ENCODE peak calls at places on chromosomes 3 and 15, in nine cellular contexts. One of them, this sample, is unnamed.

GRCh38 chr3:34072297-34072696 is 273.9 kb downstream of the PDCD6IP start:
- DNase-seq in IMR-90: no peak
- DNase-seq in upper lobe of right lung: no peak
- DNase-seq in esophagus squamous epithelium: no peak
- DNase-seq in mammary epithelial cell: no peak
- DNase-seq in transverse colon: no peak
- DNase-seq in mesenchymal stem cell: peak; percentile 22
- DNase-seq in sigmoid colon: no peak
- DNase-seq in CD4-positive, CD25-positive, alpha-beta regulatory T cell: no peak
- DNase-seq in this sample: no peak

GRCh38 chr3:112568642-112569041 is 6.8 kb downstream of the SLC35A5 start:
- DNase-seq in IMR-90: peak; percentile 21
- DNase-seq in upper lobe of right lung: no peak
- DNase-seq in esophagus squamous epithelium: no peak
- DNase-seq in mammary epithelial cell: peak; percentile 54
- DNase-seq in transverse colon: no peak
- DNase-seq in mesenchymal stem cell: no peak
- DNase-seq in sigmoid colon: no peak
- DNase-seq in CD4-positive, CD25-positive, alpha-beta regulatory T cell: no peak
- DNase-seq in this sample: no peak

GRCh38 chr15:63027646-63028045 is 14.9 kb upstream of the TPM1 start:
- DNase-seq in IMR-90: no peak
- DNase-seq in upper lobe of right lung: no peak
- DNase-seq in esophagus squamous epithelium: no peak
- DNase-seq in mammary epithelial cell: no peak
- DNase-seq in transverse colon: no peak
- DNase-seq in mesenchymal stem cell: no peak
- DNase-seq in sigmoid colon: no peak
- DNase-seq in CD4-positive, CD25-positive, alpha-beta regulatory T cell: no peak
- DNase-seq in this sample: no peak

GRCh38 chr3:23712656-23713559 is 92.8 kb upstream of the UBE2E1 start:
- DNase-seq in IMR-90: peak; percentile 96
- DNase-seq in upper lobe of right lung: no peak
- DNase-seq in esophagus squamous epithelium: no peak
- DNase-seq in mammary epithelial cell: peak; percentile 25
- DNase-seq in transverse colon: peak; percentile 16
- DNase-seq in mesenchymal stem cell: peak; percentile 92
- DNase-seq in sigmoid colon: peak; percentile 83
- DNase-seq in CD4-positive, CD25-positive, alpha-beta regulatory T cell: no peak
- DNase-seq in this sample: no peak

GRCh38 chr15:70281811-70282307 is 184.1 kb upstream of the TLE3 start:
- DNase-seq in IMR-90: peak; percentile 66
- DNase-seq in upper lobe of right lung: peak; percentile 21
- DNase-seq in esophagus squamous epithelium: no peak
- DNase-seq in mammary epithelial cell: peak; percentile 57
- DNase-seq in transverse colon: no peak
- DNase-seq in mesenchymal stem cell: peak; percentile 28
- DNase-seq in sigmoid colon: no peak
- DNase-seq in CD4-positive, CD25-positive, alpha-beta regulatory T cell: peak; percentile 50
- DNase-seq in this sample: no peak

GRCh38 chr3:148866261-148866660 is 1.2 kb downstream of the CPA3 start:
- DNase-seq in IMR-90: peak; percentile 69
- DNase-seq in upper lobe of right lung: no peak
- DNase-seq in esophagus squamous epithelium: no peak
- DNase-seq in mammary epithelial cell: no peak
- DNase-seq in transverse colon: no peak
- DNase-seq in mesenchymal stem cell: peak; percentile 25
- DNase-seq in sigmoid colon: no peak
- DNase-seq in CD4-positive, CD25-positive, alpha-beta regulatory T cell: no peak
- DNase-seq in this sample: no peak

GRCh38 chr15:99996667-99997066 is 263.4 kb upstream of the LYSMD4 start:
- DNase-seq in IMR-90: no peak
- DNase-seq in upper lobe of right lung: no peak
- DNase-seq in esophagus squamous epithelium: no peak
- DNase-seq in mammary epithelial cell: no peak
- DNase-seq in transverse colon: no peak
- DNase-seq in mesenchymal stem cell: no peak
- DNase-seq in sigmoid colon: no peak
- DNase-seq in CD4-positive, CD25-positive, alpha-beta regulatory T cell: no peak
- DNase-seq in this sample: no peak

GRCh38 chr3:100023150-100023549 is 91.2 kb downstream of the FILIP1L start:
- DNase-seq in IMR-90: peak; percentile 14
- DNase-seq in upper lobe of right lung: no peak
- DNase-seq in esophagus squamous epithelium: no peak
- DNase-seq in mammary epithelial cell: peak; percentile 43
- DNase-seq in transverse colon: no peak
- DNase-seq in mesenchymal stem cell: no peak
- DNase-seq in sigmoid colon: no peak
- DNase-seq in CD4-positive, CD25-positive, alpha-beta regulatory T cell: no peak
- DNase-seq in this sample: no peak

GRCh38 chr15:63857459-63857856 is 23.7 kb upstream of the HERC1 start:
- DNase-seq in IMR-90: no peak
- DNase-seq in upper lobe of right lung: no peak
- DNase-seq in esophagus squamous epithelium: no peak
- DNase-seq in mammary epithelial cell: no peak
- DNase-seq in transverse colon: no peak
- DNase-seq in mesenchymal stem cell: no peak
- DNase-seq in sigmoid colon: peak; percentile 67
- DNase-seq in CD4-positive, CD25-positive, alpha-beta regulatory T cell: no peak
- DNase-seq in this sample: no peak

GRCh38 chr3:100455841-100456550 is 36.4 kb upstream of the TMEM45A start:
- DNase-seq in IMR-90: no peak
- DNase-seq in upper lobe of right lung: no peak
- DNase-seq in esophagus squamous epithelium: no peak
- DNase-seq in mammary epithelial cell: no peak
- DNase-seq in transverse colon: no peak
- DNase-seq in mesenchymal stem cell: no peak
- DNase-seq in sigmoid colon: no peak
- DNase-seq in CD4-positive, CD25-positive, alpha-beta regulatory T cell: no peak
- DNase-seq in this sample: no peak

GRCh38 chr3:10164546-10165393 is at the start of gene IRAK2:
- DNase-seq in IMR-90: peak; percentile 50
- DNase-seq in upper lobe of right lung: peak; percentile 91
- DNase-seq in esophagus squamous epithelium: no peak
- DNase-seq in mammary epithelial cell: peak; percentile 49
- DNase-seq in transverse colon: peak; percentile 80
- DNase-seq in mesenchymal stem cell: peak; percentile 80
- DNase-seq in sigmoid colon: peak; percentile 90
- DNase-seq in CD4-positive, CD25-positive, alpha-beta regulatory T cell: peak; percentile 55
- DNase-seq in this sample: peak; percentile 45

GRCh38 chr3:39147711-39148115 is 5.7 kb downstream of the CSRNP1 start:
- DNase-seq in IMR-90: peak; percentile 55
- DNase-seq in upper lobe of right lung: no peak
- DNase-seq in esophagus squamous epithelium: no peak
- DNase-seq in mammary epithelial cell: no peak
- DNase-seq in transverse colon: peak; percentile 65
- DNase-seq in mesenchymal stem cell: no peak
- DNase-seq in sigmoid colon: no peak
- DNase-seq in CD4-positive, CD25-positive, alpha-beta regulatory T cell: peak; percentile 79
- DNase-seq in this sample: no peak

GRCh38 chr15:101001056-101001455 is 81.9 kb downstream of the LRRK1 start:
- DNase-seq in IMR-90: no peak
- DNase-seq in upper lobe of right lung: no peak
- DNase-seq in esophagus squamous epithelium: no peak
- DNase-seq in mammary epithelial cell: no peak
- DNase-seq in transverse colon: peak; percentile 2
- DNase-seq in mesenchymal stem cell: no peak
- DNase-seq in sigmoid colon: no peak
- DNase-seq in CD4-positive, CD25-positive, alpha-beta regulatory T cell: no peak
- DNase-seq in this sample: no peak

GRCh38 chr3:189304465-189305341 is 132.9 kb downstream of the TPRG1 start:
- DNase-seq in IMR-90: no peak
- DNase-seq in upper lobe of right lung: peak; percentile 67
- DNase-seq in esophagus squamous epithelium: no peak
- DNase-seq in mammary epithelial cell: peak; percentile 90
- DNase-seq in transverse colon: peak; percentile 74
- DNase-seq in mesenchymal stem cell: peak; percentile 9
- DNase-seq in sigmoid colon: no peak
- DNase-seq in CD4-positive, CD25-positive, alpha-beta regulatory T cell: no peak
- DNase-seq in this sample: no peak

GRCh38 chr15:68930268-68931022 is at the start of gene SPESP1:
- DNase-seq in IMR-90: peak; percentile 62
- DNase-seq in upper lobe of right lung: peak; percentile 77
- DNase-seq in esophagus squamous epithelium: no peak
- DNase-seq in mammary epithelial cell: no peak
- DNase-seq in transverse colon: peak; percentile 56
- DNase-seq in mesenchymal stem cell: no peak
- DNase-seq in sigmoid colon: peak; percentile 80
- DNase-seq in CD4-positive, CD25-positive, alpha-beta regulatory T cell: peak; percentile 13
- DNase-seq in this sample: peak; percentile 10

GRCh38 chr15:80492874-80493273 is 88.7 kb downstream of the ARNT2 start:
- DNase-seq in IMR-90: no peak
- DNase-seq in upper lobe of right lung: no peak
- DNase-seq in esophagus squamous epithelium: no peak
- DNase-seq in mammary epithelial cell: no peak
- DNase-seq in transverse colon: no peak
- DNase-seq in mesenchymal stem cell: no peak
- DNase-seq in sigmoid colon: no peak
- DNase-seq in CD4-positive, CD25-positive, alpha-beta regulatory T cell: no peak
- DNase-seq in this sample: no peak

GRCh38 chr3:31968927-31969418 is 12.1 kb downstream of the OSBPL10 start:
- DNase-seq in IMR-90: peak; percentile 93
- DNase-seq in upper lobe of right lung: no peak
- DNase-seq in esophagus squamous epithelium: no peak
- DNase-seq in mammary epithelial cell: peak; percentile 97
- DNase-seq in transverse colon: no peak
- DNase-seq in mesenchymal stem cell: peak; percentile 90
- DNase-seq in sigmoid colon: no peak
- DNase-seq in CD4-positive, CD25-positive, alpha-beta regulatory T cell: no peak
- DNase-seq in this sample: no peak

DNA sequence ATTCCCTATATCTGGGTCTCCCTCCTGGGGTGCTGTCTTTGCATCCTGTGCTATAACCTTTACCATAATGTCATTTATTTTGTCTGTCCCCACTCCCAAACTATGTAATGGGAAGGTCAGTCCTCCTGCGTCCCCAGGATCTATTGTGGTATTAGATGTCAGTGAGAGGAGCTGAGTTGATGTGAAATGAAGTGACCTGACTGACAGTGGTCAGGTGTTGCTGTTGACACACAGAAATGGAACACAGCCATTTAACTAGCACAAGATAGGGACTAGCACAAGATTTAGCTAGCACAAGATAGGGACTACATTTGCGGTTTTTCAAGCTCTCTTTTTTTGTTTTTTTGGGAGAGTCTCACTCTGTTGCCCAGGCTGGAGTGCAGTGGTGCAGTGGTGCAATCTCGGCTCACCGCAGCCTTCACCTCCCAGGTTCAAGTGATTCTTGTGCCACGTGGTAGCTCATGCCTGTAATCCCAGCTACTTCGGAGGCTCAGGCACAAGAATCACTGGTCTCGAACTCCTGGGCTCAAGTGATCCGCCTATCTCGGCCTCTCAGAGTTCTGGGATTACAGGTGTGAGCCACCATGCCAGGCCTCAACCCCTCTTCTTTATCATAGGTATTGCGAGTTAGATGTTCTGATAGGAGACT is 5.2 kb downstream of the NGRN start:
- DNase-seq in IMR-90: no peak
- DNase-seq in upper lobe of right lung: peak; percentile 46
- DNase-seq in esophagus squamous epithelium: no peak
- DNase-seq in mammary epithelial cell: no peak
- DNase-seq in transverse colon: no peak
- DNase-seq in mesenchymal stem cell: no peak
- DNase-seq in sigmoid colon: no peak
- DNase-seq in CD4-positive, CD25-positive, alpha-beta regulatory T cell: no peak
- DNase-seq in this sample: no peak
- H3K4me1 ChIP-seq in IMR-90: peaks cover 3% of the 10 kb centered on the region
- H3K4me1 ChIP-seq in upper lobe of right lung: peaks cover 49% of the 10 kb centered on the region
- H3K4me1 ChIP-seq in esophagus squamous epithelium: peaks cover 62% of the 10 kb centered on the region
- H3K4me1 ChIP-seq in mammary epithelial cell: peaks cover 12% of the 10 kb centered on the region
- H3K4me1 ChIP-seq in transverse colon: peaks cover 37% of the 10 kb centered on the region
- H3K4me1 ChIP-seq in mesenchymal stem cell: peaks cover 10% of the 10 kb centered on the region
- H3K4me1 ChIP-seq in sigmoid colon: no peaks in the 10 kb centered on the region
- H3K4me1 ChIP-seq in CD4-positive, CD25-positive, alpha-beta regulatory T cell: peaks cover 57% of the 10 kb centered on the region
- H3K4me1 ChIP-seq in this sample: peaks cover 30% of the 10 kb centered on the region

DNA sequence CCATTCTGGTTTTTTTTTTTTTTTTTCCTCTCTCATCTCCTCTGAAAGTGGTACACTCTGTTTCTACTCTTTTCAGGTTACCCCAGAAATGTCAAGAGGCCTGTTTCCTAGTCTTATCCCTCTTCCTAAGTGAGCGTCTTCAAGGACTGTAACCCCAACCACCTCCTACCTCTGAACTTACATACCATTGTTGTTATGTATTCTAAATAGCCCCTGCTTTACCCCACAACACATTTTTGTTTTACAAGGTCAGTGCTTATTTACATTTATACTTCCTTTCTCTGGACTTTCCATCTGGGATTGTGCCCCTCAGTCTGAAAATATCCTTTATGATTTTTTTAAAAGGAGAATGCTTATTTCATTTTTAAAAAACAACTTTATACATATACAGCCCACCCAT is 38.8 kb downstream of the PTH1R start:
- DNase-seq in IMR-90: peak; percentile 35
- DNase-seq in upper lobe of right lung: no peak
- DNase-seq in esophagus squamous epithelium: no peak
- DNase-seq in mammary epithelial cell: no peak
- DNase-seq in transverse colon: no peak
- DNase-seq in mesenchymal stem cell: peak; percentile 45
- DNase-seq in sigmoid colon: no peak
- DNase-seq in CD4-positive, CD25-positive, alpha-beta regulatory T cell: no peak
- DNase-seq in this sample: no peak
- H3K36me3 ChIP-seq in IMR-90: peaks cover 32% of the 10 kb centered on the region
- H3K36me3 ChIP-seq in upper lobe of right lung: peaks cover 42% of the 10 kb centered on the region
- H3K36me3 ChIP-seq in esophagus squamous epithelium: peaks cover 8% of the 10 kb centered on the region
- H3K36me3 ChIP-seq in mammary epithelial cell: peaks cover 15% of the 10 kb centered on the region
- H3K36me3 ChIP-seq in transverse colon: peaks cover 32% of the 10 kb centered on the region
- H3K36me3 ChIP-seq in mesenchymal stem cell: peaks cover 25% of the 10 kb centered on the region
- H3K36me3 ChIP-seq in sigmoid colon: peaks cover 51% of the 10 kb centered on the region
- H3K36me3 ChIP-seq in CD4-positive, CD25-positive, alpha-beta regulatory T cell: peaks cover 41% of the 10 kb centered on the region
- H3K36me3 ChIP-seq in this sample: peaks cover 23% of the 10 kb centered on the region

DNA sequence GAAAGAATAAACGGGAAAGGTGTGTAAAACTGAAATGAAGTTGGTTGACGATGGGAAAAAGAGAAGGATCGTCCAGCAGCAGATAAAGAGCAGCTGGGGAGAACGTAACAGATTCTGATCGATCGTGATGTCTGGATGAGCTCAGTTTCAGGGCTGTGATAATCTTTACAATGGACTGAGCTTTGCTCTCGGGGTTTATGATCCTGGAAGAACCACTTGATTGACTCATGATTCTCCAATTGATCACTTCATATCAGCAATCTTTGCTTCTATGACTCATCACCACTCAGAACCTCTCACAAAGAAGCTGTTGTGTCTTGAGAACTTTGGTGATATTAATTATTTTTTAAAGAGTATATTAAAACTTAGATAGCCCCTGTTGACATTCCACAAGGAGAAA is 690.7 kb downstream of the TUSC7 start:
- DNase-seq in IMR-90: no peak
- DNase-seq in upper lobe of right lung: no peak
- DNase-seq in esophagus squamous epithelium: no peak
- DNase-seq in mammary epithelial cell: no peak
- DNase-seq in transverse colon: no peak
- DNase-seq in mesenchymal stem cell: peak; percentile 2
- DNase-seq in sigmoid colon: no peak
- DNase-seq in CD4-positive, CD25-positive, alpha-beta regulatory T cell: no peak
- DNase-seq in this sample: no peak
- H3K4me1 ChIP-seq in IMR-90: peaks cover 3% of the 10 kb centered on the region
- H3K4me1 ChIP-seq in upper lobe of right lung: peaks cover 6% of the 10 kb centered on the region
- H3K4me1 ChIP-seq in esophagus squamous epithelium: no peaks in the 10 kb centered on the region
- H3K4me1 ChIP-seq in mammary epithelial cell: no peaks in the 10 kb centered on the region
- H3K4me1 ChIP-seq in transverse colon: no peaks in the 10 kb centered on the region
- H3K4me1 ChIP-seq in mesenchymal stem cell: peaks cover 7% of the 10 kb centered on the region
- H3K4me1 ChIP-seq in sigmoid colon: no peaks in the 10 kb centered on the region
- H3K4me1 ChIP-seq in CD4-positive, CD25-positive, alpha-beta regulatory T cell: no peaks in the 10 kb centered on the region
- H3K4me1 ChIP-seq in this sample: no peaks in the 10 kb centered on the region

GRCh38 chr3:53337167-53337940 is 10.0 kb downstream of the DCP1A start:
- DNase-seq in IMR-90: no peak
- DNase-seq in upper lobe of right lung: no peak
- DNase-seq in esophagus squamous epithelium: no peak
- DNase-seq in mammary epithelial cell: peak; percentile 18
- DNase-seq in transverse colon: no peak
- DNase-seq in mesenchymal stem cell: no peak
- DNase-seq in sigmoid colon: no peak
- DNase-seq in CD4-positive, CD25-positive, alpha-beta regulatory T cell: no peak
- DNase-seq in this sample: no peak
- H3K36me3 ChIP-seq in IMR-90: peaks cover 22% of the 10 kb centered on the region
- H3K36me3 ChIP-seq in upper lobe of right lung: peaks cover 79% of the 10 kb centered on the region
- H3K36me3 ChIP-seq in esophagus squamous epithelium: no peaks in the 10 kb centered on the region
- H3K36me3 ChIP-seq in mammary epithelial cell: peaks cover 13% of the 10 kb centered on the region
- H3K36me3 ChIP-seq in transverse colon: peaks cover 48% of the 10 kb centered on the region
- H3K36me3 ChIP-seq in mesenchymal stem cell: peaks cover 29% of the 10 kb centered on the region
- H3K36me3 ChIP-seq in sigmoid colon: peaks cover 77% of the 10 kb centered on the region
- H3K36me3 ChIP-seq in CD4-positive, CD25-positive, alpha-beta regulatory T cell: peaks cover 65% of the 10 kb centered on the region
- H3K36me3 ChIP-seq in this sample: peaks cover 34% of the 10 kb centered on the region